ENCODE peak calls at places on chromosomes 13 and 19, in eight cellular contexts. One of them, this sample, is unnamed.

GRCh38 chr13:48006396-48006795 is 5.3 kb upstream of the SUCLA2 start:
- DNase-seq in transverse colon: no peak
- DNase-seq in tibial nerve: no peak
- DNase-seq in HCT116: no peak
- DNase-seq in A549: no peak
- DNase-seq in GM12892: no peak
- DNase-seq in IMR-90: no peak
- DNase-seq in lower leg skin: no peak
- DNase-seq in this sample: no peak

GRCh38 chr13:113897161-113897560 is 33.3 kb upstream of the GAS6 start:
- DNase-seq in transverse colon: no peak
- DNase-seq in tibial nerve: no peak
- DNase-seq in HCT116: no peak
- DNase-seq in A549: peak; percentile 19
- DNase-seq in GM12892: no peak
- DNase-seq in IMR-90: peak; percentile 98
- DNase-seq in lower leg skin: peak; percentile 6
- DNase-seq in this sample: peak; percentile 94

GRCh38 chr13:26051231-26052135 is at the start of gene SHISA2:
- DNase-seq in transverse colon: no peak
- DNase-seq in tibial nerve: no peak
- DNase-seq in HCT116: no peak
- DNase-seq in A549: peak; percentile 14
- DNase-seq in GM12892: peak; percentile 39
- DNase-seq in IMR-90: peak; percentile 31
- DNase-seq in lower leg skin: no peak
- DNase-seq in this sample: no peak

GRCh38 chr13:110150384-110151091 is 156.4 kb downstream of the COL4A1 start:
- DNase-seq in transverse colon: no peak
- DNase-seq in tibial nerve: no peak
- DNase-seq in HCT116: no peak
- DNase-seq in A549: no peak
- DNase-seq in GM12892: no peak
- DNase-seq in IMR-90: peak; percentile 62
- DNase-seq in lower leg skin: no peak
- DNase-seq in this sample: no peak

GRCh38 chr13:76856141-76856571 is 30.0 kb downstream of the KCTD12 start:
- DNase-seq in transverse colon: no peak
- DNase-seq in tibial nerve: no peak
- DNase-seq in HCT116: no peak
- DNase-seq in A549: no peak
- DNase-seq in GM12892: no peak
- DNase-seq in IMR-90: peak; percentile 59
- DNase-seq in lower leg skin: no peak
- DNase-seq in this sample: no peak

GRCh38 chr13:51845574-51846318 is 769 bp upstream of the TMEM272 start:
- DNase-seq in transverse colon: no peak
- DNase-seq in tibial nerve: no peak
- DNase-seq in HCT116: no peak
- DNase-seq in A549: no peak
- DNase-seq in GM12892: no peak
- DNase-seq in IMR-90: no peak
- DNase-seq in lower leg skin: no peak
- DNase-seq in this sample: no peak

GRCh38 chr19:46785054-46785979 is 3.1 kb downstream of the SLC1A5 start:
- DNase-seq in transverse colon: no peak
- DNase-seq in tibial nerve: no peak
- DNase-seq in HCT116: no peak
- DNase-seq in A549: no peak
- DNase-seq in GM12892: no peak
- DNase-seq in IMR-90: peak; percentile 38
- DNase-seq in lower leg skin: no peak
- DNase-seq in this sample: no peak

GRCh38 chr13:26867451-26868067 is 107.0 kb upstream of the GPR12 start:
- DNase-seq in transverse colon: no peak
- DNase-seq in tibial nerve: no peak
- DNase-seq in HCT116: no peak
- DNase-seq in A549: peak; percentile 2
- DNase-seq in GM12892: no peak
- DNase-seq in IMR-90: peak; percentile 14
- DNase-seq in lower leg skin: no peak
- DNase-seq in this sample: no peak

GRCh38 chr19:10510301-10510802 is 6.9 kb downstream of the S1PR5 start:
- DNase-seq in transverse colon: peak; percentile 33
- DNase-seq in tibial nerve: no peak
- DNase-seq in HCT116: no peak
- DNase-seq in A549: no peak
- DNase-seq in GM12892: peak; percentile 72
- DNase-seq in IMR-90: no peak
- DNase-seq in lower leg skin: no peak
- DNase-seq in this sample: no peak

GRCh38 chr19:23823952-23824389 is 65.3 kb upstream of the ZNF681 start:
- DNase-seq in transverse colon: peak; percentile 16
- DNase-seq in tibial nerve: no peak
- DNase-seq in HCT116: no peak
- DNase-seq in A549: peak; percentile 30
- DNase-seq in GM12892: no peak
- DNase-seq in IMR-90: no peak
- DNase-seq in lower leg skin: no peak
- DNase-seq in this sample: no peak

GRCh38 chr13:43472344-43472743 is 314.4 kb downstream of the ENOX1 start:
- DNase-seq in transverse colon: no peak
- DNase-seq in tibial nerve: no peak
- DNase-seq in HCT116: no peak
- DNase-seq in A549: no peak
- DNase-seq in GM12892: no peak
- DNase-seq in IMR-90: no peak
- DNase-seq in lower leg skin: no peak
- DNase-seq in this sample: no peak

GRCh38 chr19:47765522-47766358 is 12.8 kb upstream of the SELENOW start:
- DNase-seq in transverse colon: peak; percentile 72
- DNase-seq in tibial nerve: peak; percentile 50
- DNase-seq in HCT116: no peak
- DNase-seq in A549: peak; percentile 74
- DNase-seq in GM12892: no peak
- DNase-seq in IMR-90: peak; percentile 44
- DNase-seq in lower leg skin: no peak
- DNase-seq in this sample: no peak

GRCh38 chr13:89695343-89696257 is 1651.9 kb upstream of the MIR17HG start:
- DNase-seq in transverse colon: peak; percentile 9
- DNase-seq in tibial nerve: peak; percentile 35
- DNase-seq in HCT116: peak; percentile 22
- DNase-seq in A549: peak; percentile 39
- DNase-seq in GM12892: no peak
- DNase-seq in IMR-90: peak; percentile 8
- DNase-seq in lower leg skin: no peak
- DNase-seq in this sample: peak; percentile 19

GRCh38 chr19:18657590-18658365 is 20.9 kb downstream of the KLHL26 start:
- DNase-seq in transverse colon: no peak
- DNase-seq in tibial nerve: peak; percentile 56
- DNase-seq in HCT116: no peak
- DNase-seq in A549: peak; percentile 29
- DNase-seq in GM12892: no peak
- DNase-seq in IMR-90: peak; percentile 91
- DNase-seq in lower leg skin: no peak
- DNase-seq in this sample: peak; percentile 82

GRCh38 chr13:31276386-31276785 is 76.6 kb downstream of the B3GLCT start:
- DNase-seq in transverse colon: no peak
- DNase-seq in tibial nerve: no peak
- DNase-seq in HCT116: no peak
- DNase-seq in A549: no peak
- DNase-seq in GM12892: no peak
- DNase-seq in IMR-90: no peak
- DNase-seq in lower leg skin: no peak
- DNase-seq in this sample: no peak
- TF ChIP-seq POLR2A in transverse colon: no peak
- TF ChIP-seq POLR2A in tibial nerve: no peak
- TF ChIP-seq POLR2A in HCT116: no peak
- TF ChIP-seq POLR2A in A549: no peak
- TF ChIP-seq POLR2A in GM12892: no peak
- TF ChIP-seq POLR2A in IMR-90: no peak
- TF ChIP-seq POLR2A in lower leg skin: no peak
- TF ChIP-seq POLR2A in this sample: no peak

DNA sequence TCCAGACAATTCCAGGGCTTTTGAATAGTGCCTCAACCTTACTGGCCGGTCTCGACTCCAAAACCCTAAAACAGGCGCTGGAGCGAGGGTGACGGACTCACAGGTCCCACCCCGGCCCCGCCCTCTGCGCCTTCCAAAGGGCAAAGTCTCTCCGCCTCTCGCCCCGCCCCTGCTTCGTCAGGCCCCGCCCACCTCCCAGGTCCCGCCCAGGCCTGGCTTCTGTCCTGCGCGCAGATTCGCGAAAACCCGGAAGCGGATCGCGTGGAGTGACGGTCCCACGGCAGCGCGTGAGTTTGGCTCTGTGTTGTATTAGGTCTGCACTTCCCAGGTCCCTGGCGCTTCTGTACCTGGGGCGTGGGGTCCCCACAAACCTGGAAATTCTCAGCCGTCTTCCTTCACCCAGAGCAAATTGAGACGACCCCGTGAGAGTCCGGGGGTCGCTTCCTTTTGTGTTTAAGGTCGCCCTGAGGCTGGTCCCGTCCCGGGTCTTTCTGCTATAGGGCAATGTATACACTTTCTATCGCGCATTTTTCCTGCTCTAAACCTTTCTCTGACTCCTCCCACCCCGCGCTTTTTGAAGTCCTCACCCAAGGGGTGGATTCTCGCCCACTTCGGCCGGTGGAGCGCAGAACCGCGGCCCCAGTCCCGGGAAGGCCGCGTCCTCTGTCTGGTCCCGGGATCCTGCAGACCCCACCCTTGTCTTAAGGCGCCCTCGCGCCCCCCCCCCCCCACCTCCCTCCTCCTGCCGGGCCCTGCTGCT is at the start of gene ZNF813:
- DNase-seq in transverse colon: peak; percentile 98
- DNase-seq in tibial nerve: peak; percentile 97
- DNase-seq in HCT116: no peak
- DNase-seq in A549: peak; percentile 69
- DNase-seq in GM12892: peak; percentile 74
- DNase-seq in IMR-90: peak; percentile 76
- DNase-seq in lower leg skin: peak; percentile 94
- DNase-seq in this sample: peak; percentile 87
- TF ChIP-seq POLR2A in transverse colon: peak; percentile 41
- TF ChIP-seq POLR2A in tibial nerve: peak; percentile 40
- TF ChIP-seq POLR2A in HCT116: no peak
- TF ChIP-seq POLR2A in A549: peak; percentile 10
- TF ChIP-seq POLR2A in GM12892: peak; percentile 66
- TF ChIP-seq POLR2A in IMR-90: peak; percentile 34
- TF ChIP-seq POLR2A in lower leg skin: no peak
- TF ChIP-seq POLR2A in this sample: peak; percentile 83

DNA sequence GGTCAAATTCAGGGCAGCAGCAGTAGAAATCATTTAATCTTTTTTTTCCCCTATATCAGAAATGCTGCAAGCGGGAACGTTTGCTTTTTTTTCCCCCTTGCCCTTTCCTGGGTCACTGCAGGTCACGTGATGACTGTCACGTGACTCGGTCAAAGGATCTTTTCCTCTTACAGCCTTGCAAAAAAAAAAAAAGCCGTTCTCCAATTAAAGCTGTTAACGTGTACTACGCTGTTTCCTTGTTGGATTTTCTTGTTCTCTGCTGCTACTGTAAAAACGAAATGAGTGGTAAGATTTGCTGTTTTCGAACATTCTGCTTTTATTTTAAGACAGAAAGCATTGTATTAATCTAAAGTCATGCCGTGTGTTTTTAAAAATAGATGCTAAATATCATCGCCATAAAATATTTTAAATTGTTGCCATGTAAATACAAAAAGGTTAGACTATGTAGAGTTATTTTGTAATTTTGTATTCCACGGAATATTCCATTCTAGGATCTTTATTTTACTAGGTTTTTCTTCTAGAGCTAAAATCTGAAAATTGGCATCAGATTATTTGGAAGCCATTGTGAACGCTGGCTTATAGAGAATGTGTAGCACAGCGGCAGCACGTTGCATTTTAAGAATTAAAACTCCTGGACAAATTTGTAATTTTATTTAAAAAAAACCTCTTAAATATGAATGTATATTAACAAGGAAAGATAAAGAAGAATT is 109.9 kb upstream of the MLNR start:
- DNase-seq in transverse colon: peak; percentile 87
- DNase-seq in tibial nerve: peak; percentile 85
- DNase-seq in HCT116: peak; percentile 83
- DNase-seq in A549: peak; percentile 86
- DNase-seq in GM12892: peak; percentile 14
- DNase-seq in IMR-90: peak; percentile 91
- DNase-seq in lower leg skin: peak; percentile 73
- DNase-seq in this sample: peak; percentile 9
- TF ChIP-seq POLR2A in transverse colon: peak; percentile 29
- TF ChIP-seq POLR2A in tibial nerve: peak; percentile 24
- TF ChIP-seq POLR2A in HCT116: no peak
- TF ChIP-seq POLR2A in A549: no peak
- TF ChIP-seq POLR2A in GM12892: no peak
- TF ChIP-seq POLR2A in IMR-90: no peak
- TF ChIP-seq POLR2A in lower leg skin: no peak
- TF ChIP-seq POLR2A in this sample: no peak

GRCh38 chr19:1277061-1277460 is 1.7 kb downstream of the FAM174C start:
- DNase-seq in transverse colon: no peak
- DNase-seq in tibial nerve: no peak
- DNase-seq in HCT116: no peak
- DNase-seq in A549: no peak
- DNase-seq in GM12892: no peak
- DNase-seq in IMR-90: no peak
- DNase-seq in lower leg skin: no peak
- DNase-seq in this sample: no peak

GRCh38 chr19:1274852-1275259 is 474 bp upstream of the FAM174C start:
- DNase-seq in transverse colon: no peak
- DNase-seq in tibial nerve: no peak
- DNase-seq in HCT116: no peak
- DNase-seq in A549: no peak
- DNase-seq in GM12892: no peak
- DNase-seq in IMR-90: no peak
- DNase-seq in lower leg skin: no peak
- DNase-seq in this sample: no peak

GRCh38 chr19:1275260-1275975 is at the start of gene FAM174C:
- DNase-seq in transverse colon: peak; percentile 96
- DNase-seq in tibial nerve: peak; percentile 90
- DNase-seq in HCT116: peak; percentile 93
- DNase-seq in A549: peak; percentile 97
- DNase-seq in GM12892: peak; percentile 99
- DNase-seq in IMR-90: peak; percentile 97
- DNase-seq in lower leg skin: peak; percentile 93
- DNase-seq in this sample: peak; percentile 93

GRCh38 chr19:1276620-1277007 is 1.3 kb downstream of the FAM174C start:
- DNase-seq in transverse colon: peak; percentile 71
- DNase-seq in tibial nerve: no peak
- DNase-seq in HCT116: no peak
- DNase-seq in A549: no peak
- DNase-seq in GM12892: no peak
- DNase-seq in IMR-90: no peak
- DNase-seq in lower leg skin: no peak
- DNase-seq in this sample: no peak

GRCh38 chr19:1275976-1276619 is 768 bp downstream of the FAM174C start:
- DNase-seq in transverse colon: no peak
- DNase-seq in tibial nerve: no peak
- DNase-seq in HCT116: no peak
- DNase-seq in A549: no peak
- DNase-seq in GM12892: no peak
- DNase-seq in IMR-90: no peak
- DNase-seq in lower leg skin: no peak
- DNase-seq in this sample: no peak
- TF ChIP-seq POLR2A in transverse colon: peak; percentile 54
- TF ChIP-seq POLR2A in tibial nerve: no peak
- TF ChIP-seq POLR2A in HCT116: no peak
- TF ChIP-seq POLR2A in A549: no peak
- TF ChIP-seq POLR2A in GM12892: no peak
- TF ChIP-seq POLR2A in IMR-90: no peak
- TF ChIP-seq POLR2A in lower leg skin: no peak
- TF ChIP-seq POLR2A in this sample: peak; percentile 24

GRCh38 chr13:33637978-33638743 is 179.8 kb upstream of the RFC3 start:
- DNase-seq in transverse colon: no peak
- DNase-seq in tibial nerve: no peak
- DNase-seq in HCT116: no peak
- DNase-seq in A549: no peak
- DNase-seq in GM12892: no peak
- DNase-seq in IMR-90: peak; percentile 49
- DNase-seq in lower leg skin: peak; percentile 47
- DNase-seq in this sample: no peak
- TF ChIP-seq POLR2A in transverse colon: no peak
- TF ChIP-seq POLR2A in tibial nerve: no peak
- TF ChIP-seq POLR2A in HCT116: no peak
- TF ChIP-seq POLR2A in A549: no peak
- TF ChIP-seq POLR2A in GM12892: no peak
- TF ChIP-seq POLR2A in IMR-90: no peak
- TF ChIP-seq POLR2A in lower leg skin: no peak
- TF ChIP-seq POLR2A in this sample: no peak

This sample was measured in H54.